ENCODE peak calls at places on chromosomes 11 and 22, in ten cellular contexts. J, T, R, E, M, G, P, K, Z and H are unnamed samples.

GRCh38 chr11:575324-575995 is 810 bp upstream of the PHRF1 start:
- DNase-seq in J (peak), T (no peak), R (no peak), E (no peak), M (peak), G (no peak), P (no peak), K (peak), Z (no peak), H (peak)

GRCh38 chr11:32173435-32173834 is 82.6 kb downstream of the RCN1 start:
- DNase-seq in J (peak), T (peak), R (peak), E (peak), M (peak), G (peak), P (peak), K (peak), Z (peak), H (no peak)

GRCh38 chr11:122038543-122038942 is 77.5 kb downstream of the BLID start:
- DNase-seq in J (no peak), T (no peak), R (no peak), E (no peak), M (no peak), G (peak), P (no peak), K (peak), Z (peak), H (no peak)

GRCh38 chr11:65488273-65489058 is 10.4 kb upstream of the MALAT1 start:
- DNase-seq in J (no peak), T (peak), R (no peak), E (no peak), M (peak), G (peak), P (peak), K (peak), Z (peak), H (no peak)

GRCh38 chr11:30568933-30569332 is 17.2 kb downstream of the MPPED2 start:
- DNase-seq in J (no peak), T (no peak), R (no peak), E (no peak), M (no peak), G (no peak), P (no peak), K (no peak), Z (no peak), H (no peak)

GRCh38 chr11:118605116-118605867 is 2.1 kb upstream of the PHLDB1 start:
- DNase-seq in J (peak), T (peak), R (no peak), E (peak), M (no peak), G (peak), P (peak), K (peak), Z (peak), H (no peak)

GRCh38 chr11:60771879-60772525 is 13.1 kb upstream of the MS4A10 start:
- DNase-seq in J (no peak), T (no peak), R (no peak), E (no peak), M (no peak), G (no peak), P (no peak), K (peak), Z (peak), H (no peak)

GRCh38 chr11:14622241-14622954 is 21.2 kb upstream of the PDE3B start:
- DNase-seq in J (no peak), T (no peak), R (no peak), E (no peak), M (no peak), G (no peak), P (no peak), K (no peak), Z (no peak), H (no peak)

GRCh38 chr11:3148990-3149851 is 15.9 kb downstream of the OSBPL5 start:
- DNase-seq in J (no peak), T (no peak), R (no peak), E (no peak), M (no peak), G (no peak), P (no peak), K (no peak), Z (no peak), H (no peak)

GRCh38 chr11:75583710-75584658 is 21.9 kb downstream of the SERPINH1 start:
- DNase-seq in J (peak), T (peak), R (peak), E (peak), M (no peak), G (peak), P (peak), K (peak), Z (peak), H (no peak)

GRCh38 chr11:10642298-10642697 is 51.3 kb downstream of the IRAG1 start:
- DNase-seq in J (no peak), T (no peak), R (no peak), E (no peak), M (no peak), G (peak), P (no peak), K (no peak), Z (no peak), H (no peak)

GRCh38 chr11:62922653-62923371 is 1.6 kb upstream of the CHRM1 start:
- DNase-seq in J (no peak), T (peak), R (peak), E (no peak), M (no peak), G (no peak), P (no peak), K (peak), Z (no peak), H (no peak)

GRCh38 chr11:61983419-61983818 is 16.0 kb upstream of the FTH1 start:
- DNase-seq in J (no peak), T (no peak), R (no peak), E (no peak), M (no peak), G (no peak), P (no peak), K (no peak), Z (no peak), H (no peak)

GRCh38 chr11:71239581-71239980 is 12.8 kb downstream of the SHANK2 start:
- DNase-seq in J (no peak), T (no peak), R (no peak), E (no peak), M (no peak), G (no peak), P (no peak), K (no peak), Z (no peak), H (no peak)

GRCh38 chr11:122882809-122883681 is 486 bp downstream of the JHY start:
- DNase-seq in J (no peak), T (peak), R (peak), E (peak), M (no peak), G (peak), P (peak), K (peak), Z (peak), H (peak)

GRCh38 chr22:32555546-32555945 is 80.9 kb downstream of the FBXO7 start:
- DNase-seq in J (no peak), T (no peak), R (no peak), E (no peak), M (no peak), G (peak), P (no peak), K (no peak), Z (no peak), H (no peak)

GRCh38 chr22:27987557-27987956 is 68.5 kb upstream of the PITPNB start:
- DNase-seq in J (peak), T (no peak), R (no peak), E (no peak), M (no peak), G (peak), P (no peak), K (peak), Z (peak), H (no peak)

GRCh38 chr22:37309221-37310074 is 27.1 kb downstream of the CYTH4 start:
- DNase-seq in J (no peak), T (peak), R (no peak), E (no peak), M (peak), G (peak), P (no peak), K (no peak), Z (no peak), H (no peak)

GRCh38 chr11:90803781-90804180 is 580.9 kb upstream of the CHORDC1 start:
- DNase-seq in J (no peak), T (no peak), R (no peak), E (no peak), M (no peak), G (no peak), P (no peak), K (no peak), Z (no peak), H (no peak)

GRCh38 chr11:48073031-48073861 is 92.9 kb downstream of the PTPRJ start:
- DNase-seq in J (no peak), T (no peak), R (no peak), E (no peak), M (no peak), G (no peak), P (no peak), K (no peak), Z (no peak), H (no peak)

GRCh38 chr22:45997077-45997774 is 20.3 kb upstream of the WNT7B start:
- DNase-seq in J (peak), T (peak), R (peak), E (peak), M (peak), G (peak), P (peak), K (peak), Z (peak), H (no peak)

GRCh38 chr11:129440028-129440630 is 64.5 kb downstream of the BARX2 start:
- DNase-seq in J (no peak), T (no peak), R (no peak), E (peak), M (no peak), G (no peak), P (no peak), K (peak), Z (peak), H (no peak)

GRCh38 chr11:11290354-11290753 is 62.7 kb downstream of the CSNK2A3 start:
- DNase-seq in J (no peak), T (no peak), R (no peak), E (no peak), M (no peak), G (no peak), P (no peak), K (no peak), Z (no peak), H (no peak)

GRCh38 chr22:20080776-20081654 is 974 bp downstream of the DGCR8 start:
- DNase-seq in J (no peak), T (no peak), R (no peak), E (no peak), M (no peak), G (peak), P (no peak), K (peak), Z (peak), H (no peak)

GRCh38 chr11:111942826-111943225 is 5.7 kb downstream of the DIXDC1 start:
- DNase-seq in J (peak), T (no peak), R (no peak), E (no peak), M (no peak), G (peak), P (no peak), K (peak), Z (peak), H (no peak)

GRCh38 chr11:123406441-123407123 is 23.5 kb upstream of the GRAMD1B start:
- DNase-seq in J (no peak), T (no peak), R (no peak), E (no peak), M (no peak), G (no peak), P (no peak), K (no peak), Z (no peak), H (no peak)

GRCh38 chr11:126764221-126764620 is 236.3 kb downstream of the KIRREL3 start:
- DNase-seq in J (no peak), T (no peak), R (no peak), E (no peak), M (no peak), G (peak), P (no peak), K (peak), Z (no peak), H (no peak)

GRCh38 chr11:120547871-120548681 is 36.5 kb downstream of the GRIK4 start:
- DNase-seq in J (peak), T (peak), R (no peak), E (peak), M (no peak), G (peak), P (peak), K (peak), Z (peak), H (no peak)

GRCh38 chr11:87493516-87493915 is 455.8 kb downstream of the TMEM135 start:
- DNase-seq in J (no peak), T (no peak), R (no peak), E (no peak), M (no peak), G (peak), P (no peak), K (peak), Z (peak), H (no peak)

GRCh38 chr11:117929568-117930207 is 486 bp upstream of the TMPRSS13 start:
- DNase-seq in J (no peak), T (no peak), R (no peak), E (no peak), M (no peak), G (no peak), P (no peak), K (no peak), Z (no peak), H (no peak)

GRCh38 chr11:6757373-6757967 is 14.3 kb downstream of the OR2AG2 start:
- DNase-seq in J (no peak), T (no peak), R (peak), E (peak), M (peak), G (peak), P (no peak), K (peak), Z (peak), H (no peak)

GRCh38 chr11:68164437-68164836 is 43.2 kb upstream of the CHKA start:
- DNase-seq in J (no peak), T (no peak), R (no peak), E (no peak), M (no peak), G (peak), P (no peak), K (peak), Z (peak), H (no peak)

GRCh38 chr11:68141247-68142027 is 20.2 kb upstream of the CHKA start:
- DNase-seq in J (no peak), T (no peak), R (no peak), E (no peak), M (no peak), G (no peak), P (no peak), K (no peak), Z (no peak), H (no peak)

GRCh38 chr11:2190670-2191471 is 19.3 kb upstream of the TH start:
- DNase-seq in J (no peak), T (no peak), R (no peak), E (no peak), M (no peak), G (no peak), P (no peak), K (no peak), Z (no peak), H (no peak)

GRCh38 chr11:33147559-33147958 is 13.7 kb downstream of the CSTF3 start:
- DNase-seq in J (no peak), T (no peak), R (no peak), E (no peak), M (no peak), G (peak), P (no peak), K (no peak), Z (peak), H (no peak)

GRCh38 chr11:67608486-67608885 is 1.8 kb downstream of the NDUFV1 start:
- DNase-seq in J (no peak), T (peak), R (no peak), E (no peak), M (no peak), G (no peak), P (no peak), K (no peak), Z (no peak), H (no peak)

GRCh38 chr11:97683733-97684132 is 1293.9 kb downstream of the JRKL start:
- DNase-seq in J (no peak), T (no peak), R (no peak), E (no peak), M (peak), G (no peak), P (no peak), K (no peak), Z (peak), H (no peak)

GRCh38 chr11:66420671-66421476 is at the start of gene NPAS4:
- DNase-seq in J (no peak), T (no peak), R (no peak), E (no peak), M (no peak), G (no peak), P (peak), K (no peak), Z (no peak), H (no peak)

GRCh38 chr11:117606211-117606610 is 190.8 kb downstream of the DSCAML1 start:
- DNase-seq in J (no peak), T (no peak), R (no peak), E (no peak), M (no peak), G (no peak), P (no peak), K (no peak), Z (no peak), H (no peak)

GRCh38 chr22:25780673-25781072 is 38.7 kb downstream of the MYO18B start:
- DNase-seq in J (no peak), T (no peak), R (no peak), E (peak), M (no peak), G (no peak), P (no peak), K (no peak), Z (no peak), H (no peak)